ENCODE peak calls at places on chromosomes 5 and 9, in eight cellular contexts. I is cardiac muscle cell; L is H9; J is activated CD8-positive, alpha-beta T cell treated with anti-CD3 and anti-CD28 coated beads for 36 hours; B is choroid plexus epithelial cell; A is A549; U is hepatocyte; D is mucosa of descending colon. E is an unnamed sample.

GRCh38 chr5:116529615-116530014 is 45.0 kb downstream of the SEMA6A start:
- DNase-seq in I (no peak), L (no peak), J (no peak), B (no peak), A (no peak), U (no peak), D (no peak), E (no peak)

GRCh38 chr5:151267481-151268275 is 14.7 kb downstream of the GM2A start:
- DNase-seq in I (no peak), L (no peak), J (no peak), B (no peak), A (no peak), U (no peak), D (no peak), E (no peak)

GRCh38 chr5:99156688-99157087 is 227.9 kb upstream of the CHD1 start:
- DNase-seq in I (no peak), L (no peak), J (no peak), B (no peak), A (no peak), U (no peak), D (no peak), E (no peak)

GRCh38 chr5:25025836-25026235 is 381.1 kb upstream of the CDH10 start:
- DNase-seq in I (no peak), L (no peak), J (no peak), B (no peak), A (no peak), U (no peak), D (no peak), E (no peak)

GRCh38 chr5:10485142-10485795 is 43.6 kb downstream of the ROPN1L start:
- DNase-seq in I (no peak), L (peak), J (peak), B (peak), A (peak), U (peak), D (no peak), E (no peak)

GRCh38 chr5:171420429-171421231 is 1.2 kb downstream of the FGF18 start:
- DNase-seq in I (peak), L (peak), J (no peak), B (peak), A (no peak), U (peak), D (peak), E (peak)

GRCh38 chr5:40754381-40755092 is 1.2 kb downstream of the TTC33 start:
- DNase-seq in I (peak), L (no peak), J (no peak), B (peak), A (no peak), U (no peak), D (no peak), E (no peak)

GRCh38 chr5:178205010-178205748 is 846 bp downstream of the HNRNPAB start:
- DNase-seq in I (peak), L (peak), J (peak), B (peak), A (peak), U (peak), D (peak), E (peak)

GRCh38 chr5:180072556-180072955 is 997 bp upstream of the RNF130 start:
- DNase-seq in I (no peak), L (no peak), J (no peak), B (no peak), A (no peak), U (no peak), D (peak), E (no peak)

GRCh38 chr5:9712506-9713285 is 82.5 kb upstream of the TAS2R1 start:
- DNase-seq in I (no peak), L (no peak), J (no peak), B (peak), A (no peak), U (peak), D (no peak), E (no peak)

GRCh38 chr9:131982683-131983239 is 96.9 kb downstream of the MED27 start:
- DNase-seq in I (no peak), L (no peak), J (no peak), B (no peak), A (no peak), U (no peak), D (no peak), E (no peak)

GRCh38 chr5:84383296-84383815 is 1.3 kb downstream of the EDIL3 start:
- DNase-seq in I (no peak), L (peak), J (no peak), B (no peak), A (no peak), U (no peak), D (no peak), E (no peak)

GRCh38 chr5:27290166-27290565 is 251.8 kb upstream of the CDH9 start:
- DNase-seq in I (no peak), L (no peak), J (no peak), B (peak), A (no peak), U (no peak), D (no peak), E (no peak)

GRCh38 chr5:128253224-128253623 is 169.7 kb downstream of the SLC12A2 start:
- DNase-seq in I (no peak), L (no peak), J (no peak), B (no peak), A (no peak), U (no peak), D (no peak), E (no peak)

GRCh38 chr5:42059291-42059690 is 134.2 kb downstream of the FBXO4 start:
- DNase-seq in I (no peak), L (no peak), J (no peak), B (peak), A (no peak), U (no peak), D (no peak), E (no peak)

DNA sequence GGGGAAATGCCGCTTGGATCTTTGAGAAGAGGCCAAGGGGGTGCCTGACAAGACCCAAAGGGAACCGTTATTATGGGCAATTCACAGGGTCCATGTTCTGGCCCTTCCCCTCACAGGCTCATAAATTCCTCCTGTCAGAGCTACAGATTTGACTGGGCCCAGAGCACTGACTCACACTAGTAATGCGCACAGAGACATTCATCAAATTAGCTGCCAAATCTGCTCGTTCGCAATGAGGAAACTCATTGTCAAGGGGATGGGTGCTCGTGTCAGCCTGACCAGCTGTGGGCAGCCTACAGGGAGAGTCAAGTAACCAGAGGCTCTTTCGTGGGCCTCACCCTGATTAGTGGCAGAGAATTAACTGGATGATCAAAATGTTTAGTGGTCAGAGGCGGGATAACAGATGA is 377.4 kb downstream of the ACTL7B start:
- DNase-seq in I (no peak), L (no peak), J (no peak), B (peak), A (peak), U (peak), D (peak), E (no peak)
- TF ChIP-seq CTCF in I (no peak), L (peak), J (no peak), B (peak), A (no peak), U (no peak), D (no peak), E (no peak)

DNA sequence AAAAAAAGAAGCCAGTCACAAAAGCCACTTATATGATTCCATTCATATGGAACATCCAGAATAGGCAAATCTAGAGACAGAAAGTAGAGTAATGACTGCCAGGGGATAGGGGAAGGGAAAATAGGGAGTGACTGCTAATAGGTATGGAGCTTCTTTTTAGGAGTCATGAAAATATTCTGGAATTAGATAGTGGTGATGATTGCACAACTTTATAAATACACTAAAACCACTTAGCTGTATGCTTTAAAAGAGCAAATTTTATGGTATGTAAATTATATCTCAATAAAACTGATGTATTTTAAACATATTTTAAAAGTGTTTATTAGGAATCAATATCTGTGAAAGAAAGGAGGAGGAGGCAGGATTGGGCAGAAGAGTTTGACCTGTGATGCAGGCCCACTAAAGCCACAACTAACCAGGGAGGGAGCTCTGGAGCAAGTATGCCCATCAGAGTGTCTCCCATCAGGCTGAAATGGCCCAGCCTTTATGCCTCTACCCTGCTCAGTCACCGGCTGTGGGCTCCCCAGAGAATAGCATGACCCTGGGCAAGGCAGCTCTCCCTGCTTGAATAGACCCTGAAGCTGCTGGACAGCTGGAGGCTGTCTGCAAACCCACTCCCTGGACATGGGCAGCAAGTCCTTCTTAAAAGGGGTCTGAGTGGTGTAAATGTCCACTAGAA is 96.0 kb upstream of the SLC44A1 start:
- DNase-seq in I (no peak), L (peak), J (no peak), B (no peak), A (peak), U (no peak), D (no peak), E (peak)
- TF ChIP-seq CTCF in I (peak), L (peak), J (no peak), B (peak), A (no peak), U (no peak), D (no peak), E (no peak)

GRCh38 chr5:135534609-135535419 is 950 bp downstream of the NEUROG1 start:
- DNase-seq in I (no peak), L (peak), J (no peak), B (no peak), A (no peak), U (peak), D (no peak), E (peak)
- TF ChIP-seq CTCF in I (no peak), L (peak), J (no peak), B (no peak), A (no peak), U (no peak), D (no peak), E (peak)

DNA sequence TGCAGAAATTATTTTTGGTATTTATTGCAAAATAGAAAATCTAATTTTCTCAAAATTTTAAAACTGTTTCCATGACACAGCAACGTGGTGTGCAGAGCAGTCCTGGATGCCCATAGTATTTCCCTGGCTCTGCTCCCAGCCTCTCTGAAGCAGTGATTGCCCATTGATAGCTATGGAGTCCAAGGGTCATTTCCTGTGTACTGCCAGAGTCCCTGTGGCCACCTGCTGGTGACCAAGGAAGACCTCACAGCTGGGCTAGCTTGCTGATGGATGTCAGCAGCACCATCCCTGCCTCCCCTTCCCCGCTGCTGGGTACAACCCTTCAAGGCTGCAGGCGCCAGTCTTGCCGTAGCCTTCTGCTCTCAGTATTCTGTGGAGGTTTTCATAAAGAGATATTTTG is 184.1 kb downstream of the DIRAS2 start:
- DNase-seq in I (peak), L (peak), J (no peak), B (no peak), A (peak), U (peak), D (peak), E (no peak)
- TF ChIP-seq CTCF in I (no peak), L (peak), J (no peak), B (peak), A (no peak), U (peak), D (no peak), E (no peak)

GRCh38 chr9:135480071-135480941 is 724 bp downstream of the PPP1R26 start:
- DNase-seq in I (peak), L (peak), J (no peak), B (peak), A (peak), U (peak), D (peak), E (peak)

GRCh38 chr9:135478191-135478590 is 1.4 kb upstream of the PPP1R26 start:
- DNase-seq in I (no peak), L (peak), J (no peak), B (no peak), A (no peak), U (no peak), D (peak), E (no peak)

GRCh38 chr9:135480942-135481315 is 1.3 kb downstream of the PPP1R26 start:
- DNase-seq in I (no peak), L (no peak), J (no peak), B (no peak), A (no peak), U (no peak), D (no peak), E (no peak)

GRCh38 chr9:135479469-135480052 is at the start of gene PPP1R26:
- DNase-seq in I (peak), L (no peak), J (no peak), B (no peak), A (no peak), U (peak), D (peak), E (peak)

GRCh38 chr9:135478858-135479468 is 619 bp upstream of the PPP1R26 start:
- DNase-seq in I (peak), L (peak), J (no peak), B (no peak), A (peak), U (peak), D (peak), E (peak)
- TF ChIP-seq CTCF in I (peak), L (no peak), J (no peak), B (peak), A (peak), U (peak), D (no peak), E (no peak)

GRCh38 chr9:87950765-87951488 is 23.4 kb downstream of the CDK20 start:
- DNase-seq in I (peak), L (no peak), J (no peak), B (peak), A (peak), U (peak), D (no peak), E (no peak)
- TF ChIP-seq CTCF in I (peak), L (peak), J (peak), B (peak), A (peak), U (peak), D (no peak), E (peak)

GRCh38 chr5:120808606-120809005 is 344.5 kb downstream of the PRR16 start:
- DNase-seq in I (no peak), L (no peak), J (no peak), B (peak), A (no peak), U (no peak), D (no peak), E (no peak)

GRCh38 chr5:120808135-120808534 is 344.0 kb downstream of the PRR16 start:
- DNase-seq in I (no peak), L (no peak), J (no peak), B (peak), A (no peak), U (no peak), D (no peak), E (no peak)

GRCh38 chr5:120806132-120806531 is 342.0 kb downstream of the PRR16 start:
- DNase-seq in I (peak), L (no peak), J (no peak), B (peak), A (no peak), U (no peak), D (no peak), E (no peak)

GRCh38 chr5:120803282-120803681 is 339.2 kb downstream of the PRR16 start:
- DNase-seq in I (no peak), L (no peak), J (no peak), B (peak), A (no peak), U (no peak), D (no peak), E (no peak)
- TF ChIP-seq CTCF in I (no peak), L (peak), J (no peak), B (no peak), A (peak), U (peak), D (no peak), E (peak)

GRCh38 chr9:135227641-135228251 is 140.3 kb downstream of the OLFM1 start:
- DNase-seq in I (no peak), L (no peak), J (no peak), B (no peak), A (no peak), U (no peak), D (peak), E (no peak)

GRCh38 chr9:135228345-135228982 is 141.0 kb downstream of the OLFM1 start:
- DNase-seq in I (no peak), L (no peak), J (no peak), B (no peak), A (no peak), U (no peak), D (peak), E (no peak)

GRCh38 chr9:135229701-135230385 is 142.4 kb downstream of the OLFM1 start:
- DNase-seq in I (no peak), L (peak), J (no peak), B (no peak), A (no peak), U (no peak), D (peak), E (no peak)

GRCh38 chr9:135230386-135230765 is 142.9 kb downstream of the OLFM1 start:
- DNase-seq in I (no peak), L (peak), J (no peak), B (no peak), A (no peak), U (no peak), D (peak), E (no peak)

DNA sequence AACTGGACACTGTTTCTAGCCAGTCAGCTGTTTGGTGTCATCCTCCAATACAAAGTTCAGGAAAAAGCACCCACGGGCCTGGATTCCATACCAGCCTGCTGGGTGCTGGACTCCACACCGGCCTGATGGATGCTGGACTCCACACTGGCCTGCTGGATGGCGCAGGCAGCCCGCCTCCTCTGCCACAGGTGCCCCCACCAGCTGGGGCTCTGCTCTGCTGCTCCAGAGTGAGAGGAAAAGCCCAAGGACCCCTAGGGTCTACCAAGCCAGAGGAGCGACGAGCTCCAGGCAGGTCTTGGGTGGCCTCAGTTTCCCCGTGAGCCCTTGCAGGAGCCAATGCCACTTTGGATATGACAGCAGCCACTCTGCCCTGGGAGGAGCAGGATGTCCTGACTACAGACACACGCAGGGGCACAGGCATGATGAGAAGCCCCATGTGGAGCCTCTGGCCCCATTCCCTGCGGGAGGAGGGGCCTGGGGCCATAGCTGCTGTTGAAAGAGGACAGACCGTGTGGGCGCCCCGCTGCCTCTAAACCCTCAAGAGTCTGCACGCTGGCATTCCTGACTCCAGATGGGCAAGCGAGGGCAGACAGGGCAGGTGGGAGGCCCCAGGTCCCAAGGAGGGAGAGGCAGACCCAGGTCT is 141.6 kb downstream of the OLFM1 start:
- DNase-seq in I (no peak), L (no peak), J (no peak), B (no peak), A (no peak), U (no peak), D (peak), E (no peak)
- TF ChIP-seq CTCF in I (no peak), L (no peak), J (no peak), B (no peak), A (no peak), U (no peak), D (no peak), E (no peak)

DNA sequence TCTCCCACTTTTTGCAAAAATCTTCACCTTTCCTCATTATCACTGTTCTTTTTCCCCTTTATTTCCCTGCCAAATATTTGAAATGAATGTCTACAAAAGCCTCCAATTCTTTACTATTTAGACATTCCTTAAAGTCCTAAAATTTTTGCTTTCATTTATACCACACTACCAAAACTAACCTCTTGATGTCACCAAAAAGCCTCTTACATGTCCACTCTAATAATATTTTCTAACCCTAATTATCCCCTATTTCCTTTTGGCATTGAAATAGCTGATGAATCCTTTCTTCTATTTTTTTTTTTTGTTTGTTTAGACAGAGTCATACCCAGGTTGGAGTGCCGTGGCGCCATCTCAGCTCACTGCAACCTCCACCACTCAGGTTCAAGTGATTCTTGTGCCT is 32.3 kb upstream of the NRG2 start:
- DNase-seq in I (no peak), L (no peak), J (no peak), B (peak), A (no peak), U (no peak), D (no peak), E (no peak)
- TF ChIP-seq CTCF in I (no peak), L (peak), J (no peak), B (no peak), A (peak), U (peak), D (no peak), E (no peak)

GRCh38 chr5:29017501-29017900 is 1979.1 kb upstream of the CDH9 start:
- DNase-seq in I (peak), L (no peak), J (no peak), B (peak), A (no peak), U (no peak), D (no peak), E (no peak)

GRCh38 chr5:29015523-29015922 is 1977.1 kb upstream of the CDH9 start:
- DNase-seq in I (no peak), L (no peak), J (no peak), B (no peak), A (no peak), U (no peak), D (no peak), E (no peak)

GRCh38 chr5:29016067-29016466 is 1977.7 kb upstream of the CDH9 start:
- DNase-seq in I (no peak), L (no peak), J (no peak), B (no peak), A (no peak), U (no peak), D (no peak), E (no peak)
- TF ChIP-seq CTCF in I (no peak), L (no peak), J (no peak), B (no peak), A (peak), U (no peak), D (no peak), E (no peak)